ENCODE peak calls at places on chromosomes 11 and 22, in five cellular contexts. M, O, G, F and P are unnamed samples.

GRCh38 chr11:78158987-78159662 is 19.7 kb upstream of the ALG8 start:
- DNase-seq in O (no peak), M (no peak), G (no peak), F (no peak), P (no peak)

GRCh38 chr11:60209977-60210376 is 27.1 kb upstream of the MS4A6A start:
- DNase-seq in O (no peak), G (no peak), M (no peak), F (no peak), P (no peak)

GRCh38 chr11:115199501-115199900 is 304.7 kb downstream of the CADM1 start:
- DNase-seq in M (no peak), G (peak), F (no peak), O (no peak), P (no peak)

GRCh38 chr11:83921447-83922192 is 635.5 kb upstream of the CCDC90B start:
- DNase-seq in F (no peak), G (no peak), M (no peak), O (no peak), P (no peak)

GRCh38 chr11:96054870-96055705 is 131.2 kb upstream of the MTMR2 start:
- DNase-seq in M (peak), G (peak), F (no peak), O (peak), P (peak)

GRCh38 chr11:12433571-12434061 is 56.2 kb downstream of the PARVA start:
- DNase-seq in M (no peak), O (no peak), F (no peak), G (peak), P (no peak)

GRCh38 chr11:86811637-86812321 is 11.4 kb downstream of the PRSS23 start:
- DNase-seq in M (no peak), O (no peak), G (peak), F (no peak), P (peak)

GRCh38 chr11:2302844-2303626 is 1.2 kb downstream of the TSPAN32 start:
- DNase-seq in O (no peak), M (no peak), G (no peak), F (no peak), P (no peak)

GRCh38 chr11:66860449-66860831 is 3.6 kb downstream of the LRFN4 start:
- DNase-seq in O (no peak), F (no peak), M (no peak), G (no peak), P (no peak)

GRCh38 chr11:69841859-69842698 is 22.9 kb upstream of the FGF3 start:
- DNase-seq in F (no peak), M (peak), O (no peak), G (no peak), P (peak)

GRCh38 chr11:17574799-17575144 is 27.7 kb downstream of the OTOG start:
- DNase-seq in G (no peak), F (no peak), O (no peak), M (no peak), P (no peak)

GRCh38 chr22:20438678-20439492 is 1.3 kb upstream of the SCARF2 start:
- DNase-seq in M (no peak), F (no peak), G (no peak), O (no peak), P (no peak)

GRCh38 chr11:125481531-125481930 is 14.5 kb downstream of the FEZ1 start:
- DNase-seq in M (no peak), G (no peak), O (no peak), F (no peak), P (no peak)

GRCh38 chr11:47437746-47438418 is 11.1 kb downstream of the RAPSN start:
- DNase-seq in F (peak), G (no peak), M (no peak), O (no peak), P (no peak)

GRCh38 chr22:26391623-26392022 is 37.4 kb upstream of the ASPHD2 start:
- DNase-seq in M (no peak), F (no peak), O (no peak), G (no peak), P (no peak)

GRCh38 chr11:31816467-31817053 is 5.4 kb upstream of the PAX6 start:
- DNase-seq in G (no peak), M (no peak), F (no peak), O (no peak), P (peak)

GRCh38 chr11:1749787-1750351 is 526 bp downstream of the IFITM10 start:
- DNase-seq in F (no peak), O (peak), M (no peak), G (peak), P (peak)

GRCh38 chr22:22176929-22177616 is 67.5 kb upstream of the VPREB1 start:
- DNase-seq in F (no peak), M (no peak), G (no peak), O (no peak), P (no peak)

GRCh38 chr11:58591659-58592058 is 12.8 kb downstream of the ZFP91 start:
- DNase-seq in F (no peak), G (no peak), M (no peak), O (no peak), P (no peak)

GRCh38 chr11:129973809-129974208 is 28.8 kb downstream of the PRDM10 start:
- DNase-seq in M (no peak), F (no peak), G (no peak), O (no peak), P (peak)

GRCh38 chr22:50371101-50371648 is 28.0 kb downstream of the PPP6R2 start:
- DNase-seq in G (no peak), F (no peak), M (no peak), O (no peak), P (no peak)

GRCh38 chr22:40597541-40598453 is 38.7 kb downstream of the MRTFA start:
- DNase-seq in G (peak), O (peak), F (no peak), M (no peak), P (no peak)

GRCh38 chr11:77435972-77436371 is 37.9 kb downstream of the PAK1 start:
- DNase-seq in O (no peak), G (no peak), M (no peak), F (no peak), P (no peak)

GRCh38 chr11:2217211-2218081 is 45.8 kb upstream of the TH start:
- DNase-seq in F (no peak), M (no peak), O (no peak), G (no peak), P (peak)

GRCh38 chr11:67351275-67352005 is 1.9 kb downstream of the POLD4 start:
- DNase-seq in M (peak), O (peak), G (peak), F (peak), P (peak)

GRCh38 chr22:24460418-24461089 is 33.2 kb downstream of the ADORA2A start:
- DNase-seq in O (no peak), M (peak), F (no peak), G (peak), P (no peak)

GRCh38 chr11:135009125-135009524 is 597.1 kb upstream of the B3GAT1 start:
- DNase-seq in M (no peak), O (no peak), F (no peak), G (no peak), P (no peak)

GRCh38 chr11:95912902-95913560 is 10.9 kb downstream of the MTMR2 start:
- DNase-seq in O (no peak), G (peak), M (no peak), F (no peak), P (no peak)

GRCh38 chr11:72333657-72334056 is 89.7 kb upstream of the PHOX2A start:
- DNase-seq in O (no peak), G (peak), M (peak), F (no peak), P (no peak)

GRCh38 chr11:57562596-57562995 is 4.9 kb downstream of the UBE2L6 start:
- DNase-seq in O (no peak), F (no peak), M (no peak), G (no peak), P (peak)

GRCh38 chr11:112599861-112600533 is 339.3 kb upstream of the PLET1 start:
- DNase-seq in M (no peak), O (no peak), G (no peak), F (no peak), P (no peak)

GRCh38 chr11:124891390-124891861 is 6.2 kb downstream of the ROBO4 start:
- DNase-seq in F (no peak), G (no peak), O (no peak), M (no peak), P (no peak)

GRCh38 chr11:76209671-76209955 is 3.3 kb upstream of the WNT11 start:
- DNase-seq in F (no peak), O (no peak), M (no peak), G (no peak), P (no peak)

GRCh38 chr22:37940698-37941376 is 12.6 kb downstream of the C22orf23 start:
- DNase-seq in O (no peak), G (no peak), M (no peak), F (no peak), P (no peak)